ENCODE peak calls at places on chromosomes 7 and 10, in nine cellular contexts. B is posterior cingulate gyrus; J is sciatic nerve; O is stimulated activated CD8-positive, alpha-beta memory T cell treated with anti-CD3 and anti-CD28 coated beads, Interleukin-15, amount 100 ng/mL, for 24 hours; N is psoas muscle; L is fibroblast of pulmonary artery; X is activated CD8-positive, alpha-beta memory T cell treated with anti-CD3 and anti-CD28 coated beads for 24 hours; W is HAP-1; P is activated T-cell treated with anti-CD3 and anti-CD28 coated beads for 1 hour. V is an unnamed sample.

GRCh38 chr7:106166651-106167342 is 54.7 kb upstream of the SYPL1 start:
- DNase-seq in L (peak), B (peak), J (no peak), X (no peak), O (no peak), N (no peak), W (peak), P (no peak), V (peak)

GRCh38 chr7:83270407-83270806 is 107.7 kb upstream of the PCLO start:
- DNase-seq in B (no peak), X (no peak), J (no peak), L (no peak), O (no peak), N (no peak), W (no peak), P (no peak), V (no peak)

GRCh38 chr7:150784120-150784736 is 15.9 kb downstream of the TMEM176B start:
- DNase-seq in B (no peak), L (no peak), X (no peak), O (no peak), N (no peak), J (no peak), P (no peak), W (no peak), V (no peak)

GRCh38 chr10:18455086-18455884 is 196.1 kb downstream of the NSUN6 start:
- DNase-seq in W (no peak), J (no peak), X (no peak), O (no peak), N (no peak), L (no peak), B (no peak), P (no peak), V (peak)

GRCh38 chr10:5809541-5810154 is 3.6 kb downstream of the GDI2 start:
- DNase-seq in L (no peak), O (no peak), W (no peak), P (no peak), N (no peak), X (no peak), B (no peak), J (no peak), V (no peak)

GRCh38 chr10:35124540-35124939 is 2.1 kb upstream of the CREM start:
- DNase-seq in L (no peak), X (no peak), O (no peak), B (no peak), W (no peak), P (no peak), N (no peak), J (no peak), V (no peak)

GRCh38 chr10:43386981-43387677 is 15.7 kb downstream of the FXYD4 start:
- DNase-seq in N (peak), L (no peak), W (no peak), J (no peak), X (no peak), O (no peak), B (no peak), P (no peak), V (no peak)

GRCh38 chr10:126867567-126868365 is 37.5 kb upstream of the DOCK1 start:
- DNase-seq in J (no peak), O (no peak), N (no peak), P (no peak), L (peak), X (peak), B (no peak), W (no peak), V (no peak)

GRCh38 chr7:134478707-134479106 is 19.8 kb upstream of the AKR1B1 start:
- DNase-seq in P (no peak), O (no peak), W (no peak), J (no peak), N (no peak), B (no peak), X (no peak), L (peak), V (no peak)

GRCh38 chr10:25766687-25767221 is 167.3 kb upstream of the MYO3A start:
- DNase-seq in J (no peak), X (no peak), P (no peak), O (no peak), N (no peak), L (no peak), W (no peak), B (no peak), V (peak)

GRCh38 chr7:99557940-99558305 is 519 bp upstream of the ZNF655 start:
- DNase-seq in P (no peak), B (no peak), L (no peak), W (no peak), N (no peak), X (no peak), J (no peak), O (no peak), V (no peak)